ENCODE peak calls at places on chromosomes 2 and 18, in six cellular contexts. M, O, Z, S, L and N are unnamed samples.

GRCh38 chr2:106159867-106160785 is 34.0 kb downstream of the UXS1 start:
- DNase-seq in M (no peak), O (no peak), Z (no peak), S (no peak), L (no peak), N (no peak)

GRCh38 chr2:55618025-55618648 is 715 bp upstream of the PPP4R3B start:
- DNase-seq in M (no peak), O (no peak), Z (no peak), S (no peak), L (no peak), N (peak)

GRCh38 chr2:6069354-6069753 is 377.2 kb downstream of the SOX11 start:
- DNase-seq in M (no peak), O (no peak), Z (no peak), S (no peak), L (no peak), N (peak)

GRCh38 chr2:160142472-160142871 is 57.6 kb downstream of the ITGB6 start:
- DNase-seq in M (no peak), O (no peak), Z (no peak), S (no peak), L (no peak), N (no peak)

GRCh38 chr2:204635478-204635877 is 90.2 kb downstream of the PARD3B start:
- DNase-seq in M (no peak), O (no peak), Z (no peak), S (no peak), L (no peak), N (no peak)

GRCh38 chr18:55275042-55275897 is 312.7 kb downstream of the TCF4 start:
- DNase-seq in M (no peak), O (no peak), Z (no peak), S (no peak), L (peak), N (peak)

GRCh38 chr2:70104231-70105111 is 17.2 kb downstream of the PCBP1 start:
- DNase-seq in M (peak), O (no peak), Z (no peak), S (no peak), L (no peak), N (peak)

GRCh38 chr2:197037863-197038398 is 111.4 kb upstream of the PGAP1 start:
- DNase-seq in M (no peak), O (no peak), Z (no peak), S (no peak), L (peak), N (no peak)

GRCh38 chr2:240997856-240998705 is at the start of gene SNED1:
- DNase-seq in M (peak), O (peak), Z (no peak), S (no peak), L (peak), N (peak)

GRCh38 chr18:35862115-35862640 is 110.3 kb upstream of the RMP24 start:
- DNase-seq in M (no peak), O (no peak), Z (no peak), S (no peak), L (no peak), N (no peak)

GRCh38 chr2:232432598-232433184 is 23.3 kb upstream of the ALPI start:
- DNase-seq in M (no peak), O (no peak), Z (no peak), S (no peak), L (no peak), N (no peak)

GRCh38 chr18:413263-413662 is 87.2 kb downstream of the COLEC12 start:
- DNase-seq in M (no peak), O (no peak), Z (no peak), S (no peak), L (peak), N (peak)

GRCh38 chr2:11682590-11682915 is 12.6 kb upstream of the NTSR2 start:
- DNase-seq in M (no peak), O (no peak), Z (no peak), S (no peak), L (no peak), N (no peak)

GRCh38 chr2:197200056-197200455 is 110.5 kb downstream of the ANKRD44 start:
- DNase-seq in M (no peak), O (no peak), Z (no peak), S (no peak), L (no peak), N (no peak)

GRCh38 chr2:238203973-238204683 is 633 bp upstream of the ILKAP start:
- DNase-seq in M (no peak), O (no peak), Z (no peak), S (peak), L (no peak), N (no peak)

GRCh38 chr18:50847192-50847591 is 27.4 kb upstream of the MRO start:
- DNase-seq in M (no peak), O (no peak), Z (no peak), S (no peak), L (peak), N (peak)

GRCh38 chr18:37322497-37323035 is 243.0 kb downstream of the CELF4 start:
- DNase-seq in M (peak), O (peak), Z (peak), S (no peak), L (peak), N (peak)

GRCh38 chr18:33664528-33664927 is 86.5 kb downstream of the ASXL3 start:
- DNase-seq in M (no peak), O (no peak), Z (no peak), S (no peak), L (no peak), N (no peak)

GRCh38 chr2:88765154-88765948 is 73.9 kb downstream of the RPIA start:
- DNase-seq in M (no peak), O (no peak), Z (peak), S (no peak), L (peak), N (peak)

GRCh38 chr18:51668101-51668500 is 470.6 kb upstream of the MEX3C start:
- DNase-seq in M (peak), O (peak), Z (no peak), S (no peak), L (peak), N (peak)

GRCh38 chr2:30321466-30321865 is 90.1 kb downstream of the LBH start:
- DNase-seq in M (no peak), O (no peak), Z (no peak), S (no peak), L (no peak), N (peak)

GRCh38 chr2:169964740-169965139 is 137.5 kb downstream of the UBR3 start:
- DNase-seq in M (no peak), O (no peak), Z (no peak), S (no peak), L (no peak), N (no peak)

GRCh38 chr2:70044290-70045040 is 42.8 kb upstream of the PCBP1 start:
- DNase-seq in M (no peak), O (no peak), Z (no peak), S (no peak), L (no peak), N (no peak)

GRCh38 chr2:120647487-120647886 is 88.2 kb upstream of the GLI2 start:
- DNase-seq in M (no peak), O (peak), Z (no peak), S (no peak), L (no peak), N (peak)

GRCh38 chr18:9482790-9483189 is 7.5 kb downstream of the RALBP1 start:
- DNase-seq in M (no peak), O (no peak), Z (no peak), S (no peak), L (no peak), N (no peak)

GRCh38 chr2:188518391-188518790 is 226.7 kb downstream of the GULP1 start:
- DNase-seq in M (no peak), O (no peak), Z (no peak), S (no peak), L (no peak), N (peak)

GRCh38 chr2:151891566-151892194 is 63.5 kb upstream of the ARL5A start:
- DNase-seq in M (no peak), O (no peak), Z (no peak), S (no peak), L (no peak), N (no peak)

GRCh38 chr2:56522605-56523089 is 338.9 kb downstream of the CCDC85A start:
- DNase-seq in M (no peak), O (no peak), Z (no peak), S (no peak), L (peak), N (peak)

GRCh38 chr2:24821433-24821891 is 28.2 kb downstream of the CENPO start:
- DNase-seq in M (no peak), O (no peak), Z (no peak), S (no peak), L (no peak), N (no peak)

GRCh38 chr18:47737198-47737830 is 193.1 kb downstream of the SMAD2 start:
- DNase-seq in M (no peak), O (no peak), Z (no peak), S (no peak), L (no peak), N (no peak)

GRCh38 chr2:55141572-55142413 is 90.3 kb downstream of the CLHC1 start:
- DNase-seq in M (no peak), O (no peak), Z (no peak), S (no peak), L (peak), N (peak)

GRCh38 chr2:154580767-154581166 is 117.7 kb upstream of the KCNJ3 start:
- DNase-seq in M (no peak), O (no peak), Z (no peak), S (no peak), L (no peak), N (no peak)

GRCh38 chr2:26482211-26483026 is 4.5 kb upstream of the OTOF start:
- DNase-seq in M (no peak), O (no peak), Z (no peak), S (no peak), L (no peak), N (no peak)

GRCh38 chr18:8422391-8422790 is 186.8 kb upstream of the RAB12 start:
- DNase-seq in M (no peak), O (no peak), Z (no peak), S (no peak), L (no peak), N (no peak)

GRCh38 chr2:71620851-71621251 is 167.5 kb downstream of the DYSF start:
- DNase-seq in M (no peak), O (no peak), Z (no peak), S (no peak), L (no peak), N (no peak)

GRCh38 chr18:58321986-58322385 is 278.0 kb downstream of the NEDD4L start:
- DNase-seq in M (peak), O (peak), Z (no peak), S (no peak), L (peak), N (peak)

GRCh38 chr2:216109962-216110614 is 940 bp downstream of the XRCC5 start:
- DNase-seq in M (no peak), O (peak), Z (no peak), S (no peak), L (peak), N (peak)

GRCh38 chr18:48826806-48827205 is 124.0 kb downstream of the SMAD7 start:
- DNase-seq in M (no peak), O (no peak), Z (no peak), S (no peak), L (no peak), N (no peak)

GRCh38 chr2:174333502-174334277 is 1.1 kb upstream of the SP9 start:
- DNase-seq in M (no peak), O (no peak), Z (no peak), S (no peak), L (peak), N (no peak)

GRCh38 chr2:174333017-174333501 is 1.7 kb upstream of the SP9 start:
- DNase-seq in M (no peak), O (no peak), Z (no peak), S (no peak), L (peak), N (no peak)

GRCh38 chr2:174332607-174333001 is 2.1 kb upstream of the SP9 start:
- DNase-seq in M (peak), O (no peak), Z (no peak), S (no peak), L (peak), N (no peak)

GRCh38 chr2:174330945-174331619 is 3.7 kb upstream of the SP9 start:
- DNase-seq in M (no peak), O (no peak), Z (no peak), S (no peak), L (no peak), N (no peak)

DNA sequence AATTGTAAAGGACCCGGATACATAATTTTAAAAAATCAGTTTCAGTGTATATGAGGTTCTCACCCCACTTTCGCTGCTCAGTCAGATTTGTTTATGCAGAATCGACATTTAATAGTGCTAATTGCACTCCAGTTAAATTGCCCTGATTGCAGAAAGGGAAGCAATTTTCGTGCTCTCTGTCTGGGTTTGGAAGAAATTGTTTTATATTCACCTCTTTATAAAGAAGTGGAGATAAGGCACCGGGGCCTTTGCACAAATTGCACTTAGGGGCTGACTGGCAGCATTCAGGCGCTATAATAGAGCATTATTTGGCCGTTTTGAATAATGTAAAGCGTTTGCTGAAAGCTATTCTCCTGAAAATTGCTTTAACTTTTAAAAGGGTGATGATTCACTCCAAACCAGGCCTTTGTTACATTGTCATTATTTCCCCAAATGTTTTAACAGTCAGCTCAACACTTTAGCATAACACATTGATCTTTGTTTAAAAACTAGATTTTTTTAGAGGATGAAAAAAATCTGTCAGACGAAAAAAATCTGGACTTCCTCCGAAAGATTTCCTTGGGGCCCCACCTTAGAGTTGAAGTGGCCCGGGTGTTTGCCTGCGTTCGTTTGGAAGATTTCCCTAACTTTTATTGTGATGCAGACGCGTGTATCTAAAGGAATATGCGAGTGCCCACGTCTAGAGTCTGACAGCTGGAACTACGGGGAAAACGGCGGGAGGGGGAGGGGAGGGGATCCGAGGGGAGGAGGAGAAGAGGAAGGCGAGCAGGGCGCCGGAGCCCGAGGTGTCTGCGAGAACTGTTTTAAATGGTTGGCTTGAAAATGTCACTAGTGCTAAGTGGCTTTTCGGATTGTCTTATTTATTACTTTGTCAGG is 2.8 kb upstream of the SP9 start:
- DNase-seq in M (no peak), O (no peak), Z (no peak), S (no peak), L (no peak), N (no peak)
- TF ChIP-seq RAD21 in M (no peak), O (no peak), Z (no peak), S (no peak), L (no peak), N (no peak)

GRCh38 chr2:176188218-176188968 is at the start of gene HOXD1:
- DNase-seq in M (peak), O (no peak), Z (no peak), S (no peak), L (peak), N (no peak)
- TF ChIP-seq RAD21 in M (no peak), O (no peak), Z (no peak), S (no peak), L (no peak), N (no peak)

GRCh38 chr2:236621786-236622185 is 52.2 kb downstream of the ACKR3 start:
- DNase-seq in M (no peak), O (no peak), Z (no peak), S (no peak), L (no peak), N (no peak)
- TF ChIP-seq RAD21 in M (no peak), O (no peak), Z (peak), S (no peak), L (no peak), N (no peak)

GRCh38 chr18:59835656-59836379 is 64.0 kb upstream of the PMAIP1 start:
- DNase-seq in M (no peak), O (no peak), Z (no peak), S (no peak), L (no peak), N (peak)
- TF ChIP-seq RAD21 in M (no peak), O (no peak), Z (no peak), S (no peak), L (no peak), N (no peak)

GRCh38 chr18:62328775-62329525 is 3.8 kb downstream of the TNFRSF11A start:
- DNase-seq in M (no peak), O (no peak), Z (no peak), S (no peak), L (no peak), N (no peak)
- TF ChIP-seq RAD21 in M (no peak), O (no peak), Z (no peak), S (no peak), L (no peak), N (no peak)

GRCh38 chr2:138922973-138923563 is 142.9 kb upstream of the NXPH2 start:
- DNase-seq in M (no peak), O (peak), Z (no peak), S (no peak), L (peak), N (no peak)

GRCh38 chr2:138919336-138919735 is 139.1 kb upstream of the NXPH2 start:
- DNase-seq in M (no peak), O (no peak), Z (no peak), S (no peak), L (no peak), N (no peak)
- TF ChIP-seq RAD21 in M (no peak), O (no peak), Z (no peak), S (no peak), L (no peak), N (no peak)

DNA sequence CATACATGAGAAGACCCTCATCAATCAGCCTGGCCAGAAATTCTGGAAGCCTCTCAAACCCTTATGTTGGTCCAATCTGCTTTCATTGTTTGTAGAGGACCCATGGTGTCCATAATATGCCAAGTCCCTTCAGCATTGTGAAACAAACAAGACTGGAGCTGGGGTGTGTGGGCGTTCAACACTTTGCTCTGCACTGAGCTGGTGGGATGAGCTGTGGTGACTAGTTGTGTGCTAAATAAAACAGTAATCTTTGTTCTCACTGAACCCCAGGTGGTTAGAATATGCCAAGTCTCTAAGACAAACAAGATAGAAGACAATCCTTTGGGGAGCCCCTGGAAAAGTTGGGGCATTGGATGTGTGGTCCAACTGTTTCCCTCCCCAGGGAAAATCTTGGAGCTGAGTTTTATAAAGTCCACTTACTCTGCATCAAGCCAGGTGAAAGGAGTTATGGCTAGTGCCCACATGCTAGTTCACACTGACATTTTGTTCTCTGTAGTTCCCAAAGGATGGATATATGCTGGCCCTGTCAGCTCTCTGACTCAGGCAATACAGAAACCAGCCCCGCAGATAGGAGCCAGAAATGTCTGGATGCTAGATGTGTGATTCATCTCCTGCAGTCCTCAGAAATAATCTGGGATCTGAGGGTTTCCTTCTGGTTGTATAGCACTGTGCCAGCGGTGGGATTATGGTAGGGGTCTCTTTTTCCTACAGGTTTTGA is 260.2 kb downstream of the TMX3 start:
- DNase-seq in M (no peak), O (no peak), Z (no peak), S (no peak), L (no peak), N (peak)
- TF ChIP-seq RAD21 in M (no peak), O (no peak), Z (no peak), S (no peak), L (no peak), N (no peak)

DNA sequence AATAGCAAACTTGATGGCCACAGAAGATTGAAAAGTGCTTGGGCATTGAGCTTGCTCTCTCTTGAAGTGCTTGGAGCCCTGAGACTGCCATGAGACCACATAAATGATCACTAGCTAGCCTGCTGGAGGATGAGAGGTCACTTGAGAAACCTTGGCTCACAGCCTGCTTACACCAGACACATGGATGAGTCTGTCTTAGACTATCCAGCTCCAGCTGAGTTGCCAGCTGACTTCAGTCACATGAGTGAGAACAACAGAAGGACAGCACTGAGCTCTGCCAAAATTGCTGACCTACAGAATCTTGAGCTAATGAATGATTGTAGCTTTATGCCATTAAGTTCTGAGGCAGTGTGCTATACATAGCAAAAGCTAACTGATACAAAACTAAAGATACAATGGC is 18.1 kb downstream of the NABP1 start:
- DNase-seq in M (no peak), O (no peak), Z (no peak), S (no peak), L (no peak), N (peak)
- TF ChIP-seq RAD21 in M (no peak), O (no peak), Z (no peak), S (no peak), L (no peak), N (no peak)

GRCh38 chr2:98623657-98624056 is 15.3 kb downstream of the UNC50 start:
- DNase-seq in M (no peak), O (no peak), Z (no peak), S (no peak), L (no peak), N (peak)
- TF ChIP-seq RAD21 in M (no peak), O (no peak), Z (no peak), S (no peak), L (no peak), N (no peak)